ENCODE peak calls at places on chromosomes 3 and 15, in five cellular contexts. M is upper lobe of left lung, J is A549, F is esophagus muscularis mucosa, T is uterus. K is an unnamed sample.

GRCh38 chr15:43209059-43209824 is 11.6 kb downstream of the EPB42 start:
- DNase-seq in T (no peak), F (peak), M (peak), J (peak), K (no peak)

GRCh38 chr3:172339892-172340291 is 108.4 kb downstream of the GHSR start:
- DNase-seq in F (no peak), J (no peak), M (no peak), T (no peak), K (no peak)

GRCh38 chr15:79682285-79682684 is 214.5 kb downstream of the MTHFS start:
- DNase-seq in J (peak), M (no peak), F (no peak), T (peak), K (no peak)

GRCh38 chr15:69766156-69766555 is 313.5 kb downstream of the RPLP1 start:
- DNase-seq in F (no peak), T (no peak), M (no peak), J (no peak), K (no peak)

GRCh38 chr3:125644036-125645025 is 49.0 kb upstream of the OSBPL11 start:
- DNase-seq in T (peak), F (no peak), M (no peak), J (no peak), K (peak)

GRCh38 chr3:171648079-171648478 is 162.2 kb downstream of the PLD1 start:
- DNase-seq in F (no peak), M (no peak), T (no peak), J (no peak), K (no peak)

GRCh38 chr3:149686996-149687395 is 29.2 kb upstream of the WWTR1 start:
- DNase-seq in T (no peak), J (no peak), F (no peak), M (no peak), K (no peak)

GRCh38 chr3:126121074-126121473 is 37.1 kb upstream of the SLC41A3 start:
- DNase-seq in F (peak), J (no peak), T (no peak), M (no peak), K (no peak)

GRCh38 chr15:64875641-64876223 is 34.0 kb downstream of the PLEKHO2 start:
- DNase-seq in M (no peak), T (no peak), F (no peak), J (no peak), K (no peak)

GRCh38 chr15:25055356-25056068 is 100.7 kb downstream of the SNRPN start:
- DNase-seq in F (peak), J (no peak), T (peak), M (no peak), K (peak)

GRCh38 chr15:57018151-57018550 is 99.7 kb downstream of the TCF12 start:
- DNase-seq in J (no peak), F (no peak), M (no peak), T (no peak), K (no peak)

GRCh38 chr15:95590533-95591044 is 739.9 kb upstream of the NR2F2 start:
- DNase-seq in J (no peak), T (no peak), M (no peak), F (no peak), K (no peak)

GRCh38 chr3:85164446-85164845 is 205.7 kb downstream of the CADM2 start:
- DNase-seq in J (no peak), T (no peak), F (no peak), M (no peak), K (no peak)
- TF ChIP-seq POLR2A in J (no peak), T (no peak), F (no peak), M (no peak), K (no peak)

GRCh38 chr3:11558461-11558903 is 85.2 kb downstream of the VGLL4 start:
- DNase-seq in J (no peak), T (no peak), M (peak), F (no peak), K (no peak)
- H3K27ac ChIP-seq in J (no peak), T (peak), M (no peak), F (peak), K (peak)

GRCh38 chr15:97960364-97961066 is at the start of gene ARRDC4:
- DNase-seq in T (peak), F (peak), J (peak), M (peak), K (peak)
- TF ChIP-seq POLR2A in T (peak), F (peak), J (no peak), M (peak), K (peak)

DNA sequence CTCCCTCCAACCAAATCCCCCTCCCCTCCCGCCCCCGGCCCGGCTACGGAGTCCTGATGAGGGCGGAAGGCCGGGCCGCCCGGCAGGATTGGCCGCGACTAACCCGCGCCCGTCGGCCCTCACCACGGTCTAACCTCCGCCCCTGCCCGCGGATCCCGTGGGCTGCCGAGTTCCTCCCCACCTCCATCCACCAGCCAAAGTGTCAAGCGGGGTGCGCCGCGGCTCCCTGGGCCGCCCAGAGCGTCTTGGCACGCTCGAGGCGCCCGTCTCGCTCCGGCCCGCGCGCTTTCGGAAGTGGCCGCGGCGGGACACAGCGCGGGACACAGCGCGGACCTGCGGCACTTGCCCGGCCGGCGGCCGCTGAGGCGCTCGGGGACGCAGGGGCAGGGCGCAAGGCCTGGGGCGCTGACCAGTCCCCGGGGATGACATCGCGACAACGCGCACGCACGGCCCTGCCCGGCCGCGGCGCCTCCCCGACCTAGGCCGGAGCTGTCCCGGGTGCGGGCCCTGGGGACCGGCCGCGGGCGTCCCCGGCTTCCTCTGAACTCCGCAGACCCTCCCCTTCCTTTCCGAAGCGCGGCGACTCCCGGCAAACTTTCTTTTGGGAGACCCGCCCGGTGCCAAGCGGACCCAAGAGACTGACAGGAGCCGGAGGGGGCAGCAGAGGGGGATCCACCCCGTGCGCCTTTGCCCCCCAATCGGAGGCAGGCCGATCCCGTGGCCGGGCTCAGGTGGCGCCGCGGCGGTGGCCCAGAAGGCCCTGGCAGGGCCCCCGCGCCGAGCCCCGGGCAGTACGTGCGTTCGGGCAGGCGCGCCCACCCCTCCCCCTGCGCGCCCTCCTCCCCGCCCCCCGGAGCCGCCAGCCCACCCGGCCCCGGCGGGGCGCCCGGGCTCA is 112.8 kb upstream of the ICE2 start:
- DNase-seq in F (no peak), J (peak), M (peak), T (peak), K (no peak)
- H3K27ac ChIP-seq in F (peak), J (peak), M (peak), T (peak), K (peak)

DNA sequence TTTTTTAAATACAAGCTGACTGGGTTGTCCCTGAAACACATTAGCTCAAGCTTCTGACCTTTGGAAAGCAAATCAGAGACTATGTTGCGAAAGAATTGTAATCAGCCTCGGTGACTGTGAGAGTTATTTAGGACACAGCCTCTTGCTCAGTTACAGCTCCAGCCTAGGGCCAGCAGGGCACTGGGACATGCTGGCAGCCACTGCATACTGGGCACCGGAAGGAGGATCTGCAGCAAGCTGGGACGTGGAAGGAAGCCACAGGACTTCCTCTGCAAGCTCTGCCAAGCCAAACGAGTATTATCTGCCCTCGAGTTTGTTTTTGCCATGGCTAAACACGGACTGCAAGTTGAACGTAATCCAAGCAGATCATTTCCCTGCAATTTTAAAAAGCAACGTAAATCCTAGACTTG is 24.4 kb upstream of the COPG1 start:
- DNase-seq in F (no peak), J (peak), T (peak), M (no peak), K (peak)
- TF ChIP-seq POLR2A in F (no peak), J (peak), T (no peak), M (no peak), K (no peak)

GRCh38 chr3:13673207-13673606 is 124.3 kb downstream of the FBLN2 start:
- DNase-seq in F (no peak), T (no peak), M (no peak), J (peak), K (no peak)

GRCh38 chr3:13674538-13675185 is 125.7 kb downstream of the FBLN2 start:
- DNase-seq in J (no peak), M (no peak), T (no peak), F (no peak), K (no peak)

GRCh38 chr3:13677272-13677671 is 128.3 kb downstream of the FBLN2 start:
- DNase-seq in F (no peak), J (no peak), T (no peak), M (no peak), K (no peak)

GRCh38 chr3:13671536-13672233 is 122.8 kb downstream of the FBLN2 start:
- DNase-seq in F (no peak), M (no peak), J (no peak), T (no peak), K (no peak)

GRCh38 chr3:13676618-13677017 is 127.7 kb downstream of the FBLN2 start:
- DNase-seq in M (no peak), J (no peak), T (no peak), F (no peak), K (no peak)
- H3K27ac ChIP-seq in M (no peak), J (no peak), T (no peak), F (no peak), K (no peak)

GRCh38 chr15:98403569-98403968 is 244.8 kb upstream of the IGF1R start:
- DNase-seq in M (no peak), F (no peak), J (no peak), T (no peak), K (no peak)

GRCh38 chr15:98405013-98405412 is 243.3 kb upstream of the IGF1R start:
- DNase-seq in F (no peak), T (no peak), J (no peak), M (no peak), K (no peak)

GRCh38 chr15:98401029-98401428 is 247.3 kb upstream of the IGF1R start:
- DNase-seq in T (peak), M (no peak), F (no peak), J (no peak), K (peak)

GRCh38 chr15:98400120-98400519 is 248.2 kb upstream of the IGF1R start:
- DNase-seq in M (no peak), T (no peak), F (no peak), J (no peak), K (no peak)

DNA sequence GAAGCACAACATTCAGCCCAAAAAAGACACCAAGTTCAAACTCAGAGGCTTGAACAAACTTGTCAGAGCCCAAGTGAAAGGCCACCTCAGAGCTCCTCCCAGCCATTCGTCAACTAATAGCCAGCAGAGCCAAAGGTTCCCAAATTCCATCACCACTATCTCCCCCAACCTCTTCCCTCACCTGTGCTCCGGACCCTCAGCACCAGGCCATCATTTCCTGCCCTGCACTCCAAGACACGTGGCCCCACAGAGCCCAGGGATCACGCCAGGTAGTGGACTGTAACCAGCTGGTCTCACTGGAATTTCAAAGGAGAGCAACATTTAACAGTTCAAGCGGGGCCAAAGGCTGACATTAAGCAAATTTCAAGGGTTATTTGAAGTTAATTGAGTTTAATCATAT is 245.2 kb upstream of the IGF1R start:
- DNase-seq in T (no peak), F (no peak), J (no peak), M (no peak), K (no peak)
- TF ChIP-seq POLR2A in T (no peak), F (no peak), J (no peak), M (no peak), K (no peak)

GRCh38 chr3:152256829-152257228 is 11.9 kb upstream of the MBNL1 start:
- DNase-seq in T (no peak), F (no peak), M (no peak), J (no peak), K (no peak)
- H3K27ac ChIP-seq in T (peak), F (peak), M (no peak), J (no peak), K (peak)

GRCh38 chr15:90000175-90000923 is 775 bp upstream of the ZNF710 start:
- DNase-seq in M (peak), F (no peak), J (no peak), T (peak), K (no peak)
- TF ChIP-seq POLR2A in M (peak), F (no peak), J (no peak), T (no peak), K (no peak)

GRCh38 chr3:58334013-58334321 is 1.3 kb downstream of the PXK start:
- DNase-seq in M (no peak), J (no peak), F (no peak), T (no peak), K (no peak)
- H3K27ac ChIP-seq in M (peak), J (no peak), F (peak), T (peak), K (peak)